ENCODE peak calls at places on chromosome 1, in six cellular contexts. I is progenitor cell of endocrine pancreas, S is ovary, E is IMR-90, M is MCF 10A, F is WTC11. J is an unnamed sample.

GRCh38 chr1:162144853-162145252 is 75.4 kb downstream of the NOS1AP start:
- DNase-seq in I (no peak), S (no peak), E (no peak), M (no peak), F (peak), J (no peak)

GRCh38 chr1:8211251-8211619 is 106.7 kb upstream of the SLC45A1 start:
- DNase-seq in I (no peak), S (no peak), E (no peak), M (no peak), F (no peak), J (no peak)

GRCh38 chr1:48246727-48247126 is 24.2 kb downstream of the SLC5A9 start:
- DNase-seq in I (no peak), S (no peak), E (no peak), M (peak), F (no peak), J (no peak)

GRCh38 chr1:94422115-94422820 is 4.1 kb downstream of the ABCD3 start:
- DNase-seq in I (no peak), S (no peak), E (peak), M (peak), F (no peak), J (no peak)

GRCh38 chr1:54545916-54546635 is 2.0 kb upstream of the ACOT11 start:
- DNase-seq in I (no peak), S (no peak), E (no peak), M (no peak), F (no peak), J (no peak)

GRCh38 chr1:70583522-70583921 is 172.5 kb downstream of the CTH start:
- DNase-seq in I (no peak), S (no peak), E (no peak), M (no peak), F (no peak), J (no peak)

GRCh38 chr1:25123551-25123950 is 108.8 kb downstream of the SYF2 start:
- DNase-seq in I (no peak), S (no peak), E (no peak), M (no peak), F (no peak), J (no peak)

GRCh38 chr1:205963352-205963751 is 20.1 kb upstream of the SLC26A9 start:
- DNase-seq in I (no peak), S (no peak), E (peak), M (peak), F (no peak), J (no peak)

DNA sequence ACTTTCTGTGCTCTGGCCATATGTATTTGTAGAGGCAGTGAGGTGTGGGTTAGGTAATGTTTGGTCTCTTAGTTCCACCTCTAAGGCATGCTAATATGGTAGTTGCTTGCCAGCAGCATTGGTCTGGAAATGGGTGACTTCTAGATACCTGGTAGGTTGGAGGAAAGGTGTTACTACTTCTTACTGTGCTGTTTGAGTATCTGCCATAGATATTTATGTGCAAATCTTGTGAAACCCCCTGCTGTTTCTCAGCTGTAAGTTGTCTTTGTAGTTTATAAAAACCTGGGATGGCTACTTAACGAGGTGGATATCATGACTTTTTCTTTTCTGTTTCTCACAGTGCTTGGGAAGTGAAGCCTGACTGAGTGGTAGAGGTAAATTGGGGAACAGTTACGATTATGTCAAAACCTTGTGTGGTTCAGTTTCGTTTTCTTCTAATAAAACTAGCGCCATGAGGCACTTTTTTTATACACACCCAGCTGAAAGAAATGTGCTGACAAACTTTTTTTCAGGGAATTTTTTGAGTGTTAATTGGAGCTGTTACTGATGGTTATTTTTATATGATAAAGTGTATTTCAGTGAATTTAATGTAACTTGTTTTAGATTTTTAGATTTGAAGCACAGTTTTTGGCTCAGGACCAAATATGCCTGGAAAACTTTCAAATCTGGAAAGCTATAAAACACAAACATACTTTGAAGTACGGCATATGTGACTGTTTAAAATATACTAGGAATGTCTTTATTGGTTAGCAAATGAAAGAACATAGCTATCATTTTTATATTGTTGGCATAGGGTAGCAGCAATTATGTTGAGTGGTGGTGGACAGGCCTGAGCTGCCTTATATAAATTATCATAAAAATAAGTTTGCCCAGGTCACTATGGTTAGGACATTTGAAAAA is 42.1 kb downstream of the CAMSAP2 start:
- DNase-seq in I (no peak), S (no peak), E (peak), M (peak), F (no peak), J (no peak)
- TF ChIP-seq CTCF in I (no peak), S (no peak), E (no peak), M (no peak), F (no peak), J (no peak)

GRCh38 chr1:179090522-179090921 is 8.7 kb downstream of the TOR3A start:
- DNase-seq in I (no peak), S (no peak), E (no peak), M (no peak), F (no peak), J (no peak)
- TF ChIP-seq CTCF in I (peak), S (no peak), E (peak), M (no peak), F (no peak), J (no peak)

DNA sequence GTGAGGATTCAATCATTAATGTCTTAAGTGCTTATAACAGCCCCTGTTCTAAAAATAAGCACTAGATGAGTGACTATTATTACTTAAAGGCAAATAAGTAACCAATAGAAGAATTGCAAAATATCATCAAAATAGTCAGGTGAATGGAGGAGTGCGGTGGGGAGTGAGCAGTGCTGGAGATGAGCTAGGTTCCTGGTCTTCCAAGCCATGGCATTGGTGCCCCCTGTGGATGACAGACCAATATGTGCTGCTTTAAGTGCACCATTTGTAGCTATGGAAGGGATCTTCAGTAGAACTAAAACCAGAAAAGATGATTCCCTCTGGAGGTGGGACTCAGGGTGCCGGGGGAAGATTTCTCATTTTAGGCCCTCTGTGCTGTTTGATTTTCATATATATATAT is 46.1 kb upstream of the SLC30A1 start:
- DNase-seq in I (no peak), S (no peak), E (peak), M (peak), F (no peak), J (no peak)
- TF ChIP-seq CTCF in I (no peak), S (no peak), E (peak), M (peak), F (no peak), J (peak)

GRCh38 chr1:174747613-174748012 is 252.1 kb upstream of the CACYBP start:
- DNase-seq in I (no peak), S (no peak), E (no peak), M (no peak), F (no peak), J (no peak)
- TF ChIP-seq CTCF in I (peak), S (no peak), E (peak), M (peak), F (no peak), J (peak)

GRCh38 chr1:85462931-85463665 is 1.9 kb downstream of the DDAH1 start:
- DNase-seq in I (no peak), S (no peak), E (no peak), M (no peak), F (no peak), J (no peak)

GRCh38 chr1:85460555-85461088 is 4.3 kb downstream of the DDAH1 start:
- DNase-seq in I (no peak), S (no peak), E (no peak), M (no peak), F (no peak), J (no peak)

GRCh38 chr1:85463666-85464496 is 1.1 kb downstream of the DDAH1 start:
- DNase-seq in I (no peak), S (peak), E (no peak), M (peak), F (no peak), J (no peak)

GRCh38 chr1:85461216-85461945 is 3.6 kb downstream of the DDAH1 start:
- DNase-seq in I (no peak), S (no peak), E (no peak), M (no peak), F (no peak), J (no peak)

DNA sequence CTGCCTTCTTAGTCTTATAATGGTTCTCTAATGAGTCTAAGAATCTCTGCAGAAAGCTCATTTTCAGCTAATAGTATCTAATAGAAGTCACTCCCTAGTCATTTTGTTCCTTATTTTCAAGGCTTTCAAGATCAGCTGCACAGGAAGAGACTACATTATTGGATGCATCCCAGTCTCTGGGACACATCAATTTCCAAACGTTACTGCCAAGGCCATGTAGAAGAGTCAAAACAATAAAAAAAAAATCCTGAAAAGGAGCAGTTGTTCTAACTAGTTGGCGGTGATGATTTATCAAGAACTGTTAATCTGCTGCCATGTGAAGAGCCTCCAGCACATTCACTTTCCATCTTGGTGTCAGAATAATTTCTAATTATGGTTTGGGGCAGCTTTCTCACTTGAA is 5.7 kb downstream of the DDAH1 start:
- DNase-seq in I (no peak), S (no peak), E (no peak), M (no peak), F (no peak), J (no peak)
- TF ChIP-seq CTCF in I (no peak), S (no peak), E (no peak), M (no peak), F (no peak), J (no peak)